ENCODE peak calls at places on chromosomes 6 and 20, in eight cellular contexts. O is NCI-H1436; W is stimulated activated CD8-positive, alpha-beta memory T cell treated with anti-CD3 and anti-CD28 coated beads, Interleukin-15, amount 100 ng/mL, for 24 hours; G is GM13977; F is posterior cingulate gyrus; S is HCEC 1CT; T is substantia nigra; D is AG04449. P is an unnamed sample.

GRCh38 chr20:36483919-36484808 is 57.2 kb upstream of the MYL9 start:
- DNase-seq in O (no peak), W (no peak), G (no peak), F (no peak), S (peak; percentile 45), T (no peak), D (no peak), P (no peak)

GRCh38 chr20:36950432-36951197 is 893 bp downstream of the SAMHD1 start:
- DNase-seq in O (no peak), W (peak; percentile 12), G (peak; percentile 24), F (peak; percentile 18), S (peak; percentile 25), T (peak; percentile 34), D (no peak), P (no peak)

GRCh38 chr6:149065658-149066556 is 251.6 kb upstream of the TAB2 start:
- DNase-seq in O (no peak), W (no peak), G (peak; percentile 74), F (no peak), S (no peak), T (peak; percentile 56), D (no peak), P (no peak)

GRCh38 chr6:710601-711571 is 17.9 kb upstream of the EXOC2 start:
- DNase-seq in O (peak; percentile 38), W (peak; percentile 11), G (peak; percentile 86), F (peak; percentile 65), S (peak; percentile 69), T (peak; percentile 58), D (peak; percentile 12), P (peak; percentile 75)

GRCh38 chr6:170028629-170029345 is 262.1 kb downstream of the DLL1 start:
- DNase-seq in O (no peak), W (no peak), G (no peak), F (no peak), S (no peak), T (no peak), D (no peak), P (no peak)

GRCh38 chr20:18263723-18264122 is 24.6 kb upstream of the ZNF133 start:
- DNase-seq in O (no peak), W (no peak), G (no peak), F (no peak), S (no peak), T (no peak), D (no peak), P (no peak)

GRCh38 chr20:32116079-32116521 is 6.6 kb downstream of the TM9SF4 start:
- DNase-seq in O (no peak), W (no peak), G (no peak), F (no peak), S (no peak), T (no peak), D (no peak), P (no peak)

GRCh38 chr6:89580997-89581666 is 57.4 kb downstream of the LYRM2 start:
- DNase-seq in O (no peak), W (no peak), G (no peak), F (no peak), S (no peak), T (no peak), D (no peak), P (no peak)

GRCh38 chr20:32958574-32958973 is 45.7 kb downstream of the SUN5 start:
- DNase-seq in O (no peak), W (no peak), G (no peak), F (no peak), S (no peak), T (no peak), D (no peak), P (no peak)

GRCh38 chr6:29516108-29516507 is 28.4 kb upstream of the MAS1L start:
- DNase-seq in O (no peak), W (no peak), G (no peak), F (no peak), S (peak; percentile 52), T (no peak), D (no peak), P (no peak)

GRCh38 chr20:8530022-8530421 is 398.0 kb downstream of the PLCB1 start:
- DNase-seq in O (no peak), W (no peak), G (no peak), F (no peak), S (peak; percentile 15), T (no peak), D (no peak), P (no peak)

GRCh38 chr6:162889303-162889702 is 161.5 kb downstream of the PACRG start:
- DNase-seq in O (no peak), W (no peak), G (no peak), F (no peak), S (no peak), T (no peak), D (no peak), P (no peak)

GRCh38 chr20:58706975-58707681 is 14.5 kb downstream of the NPEPL1 start:
- DNase-seq in O (no peak), W (no peak), G (no peak), F (no peak), S (no peak), T (no peak), D (no peak), P (peak; percentile 44)

GRCh38 chr6:103672169-103672568 is 1187.5 kb downstream of the HACE1 start:
- DNase-seq in O (no peak), W (no peak), G (no peak), F (no peak), S (no peak), T (no peak), D (no peak), P (no peak)

GRCh38 chr6:78909391-78909790 is 42.0 kb downstream of the IRAK1BP1 start:
- DNase-seq in O (no peak), W (no peak), G (peak; percentile 29), F (no peak), S (peak; percentile 43), T (no peak), D (peak; percentile 57), P (no peak)

GRCh38 chr20:34083137-34083536 is 28.9 kb downstream of the EIF2S2 start:
- DNase-seq in O (no peak), W (no peak), G (no peak), F (no peak), S (peak; percentile 87), T (no peak), D (no peak), P (no peak)

GRCh38 chr20:16548073-16548672 is 25.1 kb downstream of the KIF16B start:
- DNase-seq in O (no peak), W (no peak), G (no peak), F (no peak), S (no peak), T (no peak), D (no peak), P (no peak)

GRCh38 chr6:28003059-28003458 is 46.0 kb downstream of the OR2B6 start:
- DNase-seq in O (no peak), W (no peak), G (no peak), F (no peak), S (no peak), T (no peak), D (no peak), P (no peak)

GRCh38 chr6:39084506-39084905 is 30.5 kb downstream of the SAYSD1 start:
- DNase-seq in O (no peak), W (no peak), G (no peak), F (no peak), S (no peak), T (peak; percentile 11), D (no peak), P (no peak)

GRCh38 chr6:36979343-36979742 is 6.7 kb downstream of the MTCH1 start:
- DNase-seq in O (peak; percentile 30), W (no peak), G (peak; percentile 59), F (peak; percentile 75), S (peak; percentile 38), T (peak; percentile 66), D (no peak), P (no peak)

GRCh38 chr6:165439928-165440554 is 130.6 kb upstream of the C6orf118 start:
- DNase-seq in O (peak; percentile 4), W (no peak), G (no peak), F (no peak), S (peak; percentile 15), T (no peak), D (no peak), P (no peak)

GRCh38 chr6:128422871-128423270 is 97.5 kb downstream of the PTPRK start:
- DNase-seq in O (no peak), W (no peak), G (no peak), F (no peak), S (no peak), T (no peak), D (no peak), P (no peak)

GRCh38 chr20:17622851-17623508 is 53.1 kb downstream of the DSTN start:
- DNase-seq in O (no peak), W (no peak), G (no peak), F (no peak), S (no peak), T (no peak), D (no peak), P (no peak)

GRCh38 chr6:147503587-147503986 is 4.9 kb upstream of the SAMD5 start:
- DNase-seq in O (no peak), W (no peak), G (no peak), F (no peak), S (no peak), T (no peak), D (no peak), P (peak; percentile 51)

GRCh38 chr20:6104493-6105188 is 18.2 kb downstream of the FERMT1 start:
- DNase-seq in O (no peak), W (no peak), G (no peak), F (no peak), S (no peak), T (no peak), D (no peak), P (no peak)

GRCh38 chr6:13315896-13316295 is 12.4 kb downstream of the TBC1D7 start:
- DNase-seq in O (no peak), W (no peak), G (no peak), F (no peak), S (no peak), T (no peak), D (no peak), P (no peak)

GRCh38 chr6:26440977-26441358 is 664 bp downstream of the BTN3A3 start:
- DNase-seq in O (no peak), W (no peak), G (no peak), F (no peak), S (no peak), T (no peak), D (no peak), P (no peak)

GRCh38 chr20:57071283-57071701 is 195.1 kb downstream of the BMP7 start:
- DNase-seq in O (no peak), W (no peak), G (no peak), F (no peak), S (no peak), T (no peak), D (no peak), P (peak; percentile 69)

GRCh38 chr6:21455071-21455470 is 138.5 kb upstream of the SOX4 start:
- DNase-seq in O (no peak), W (no peak), G (no peak), F (no peak), S (no peak), T (no peak), D (no peak), P (no peak)

GRCh38 chr20:36153754-36154695 is 515 bp upstream of the EPB41L1 start:
- DNase-seq in O (peak; percentile 68), W (no peak), G (peak; percentile 73), F (peak; percentile 88), S (peak; percentile 34), T (peak; percentile 62), D (no peak), P (peak; percentile 85)

GRCh38 chr20:4828830-4829493 is 107.3 kb downstream of the PRND start:
- DNase-seq in O (no peak), W (no peak), G (no peak), F (no peak), S (no peak), T (no peak), D (no peak), P (no peak)

GRCh38 chr6:345747-346388 is 45.7 kb upstream of the IRF4 start:
- DNase-seq in O (no peak), W (no peak), G (no peak), F (no peak), S (no peak), T (no peak), D (no peak), P (no peak)

GRCh38 chr20:8043687-8044278 is 24.2 kb upstream of the TMX4 start:
- DNase-seq in O (peak; percentile 64), W (no peak), G (peak; percentile 56), F (no peak), S (peak; percentile 60), T (no peak), D (no peak), P (no peak)

GRCh38 chr6:24558516-24558915 is 63.7 kb downstream of the ALDH5A1 start:
- DNase-seq in O (no peak), W (no peak), G (no peak), F (no peak), S (no peak), T (no peak), D (no peak), P (no peak)